ENCODE peak calls at places on chromosomes 4 and X, in seven cellular contexts. K is heart left ventricle, C is sigmoid colon, R is HCT116, O is adrenal gland, U is ovary, N is A549. F is an unnamed sample.

GRCh38 chrX:133685806-133686205 is 270.5 kb upstream of the GPC4 start:
- DNase-seq in R (no peak), U (no peak), N (no peak), K (no peak), C (no peak), O (no peak), F (no peak)

GRCh38 chr4:11605597-11605996 is 176.9 kb upstream of the HS3ST1 start:
- DNase-seq in O (no peak), R (no peak), U (no peak), K (no peak), C (no peak), N (no peak), F (no peak)

GRCh38 chr4:102862747-102863146 is 6.0 kb upstream of the CISD2 start:
- DNase-seq in N (no peak), R (no peak), K (no peak), U (no peak), O (no peak), C (no peak), F (no peak)

GRCh38 chrX:118536204-118536603 is 40.6 kb downstream of the DOCK11 start:
- DNase-seq in C (no peak), O (no peak), K (no peak), U (no peak), N (no peak), R (no peak), F (no peak)

GRCh38 chrX:107736781-107737531 is 38.6 kb downstream of the TSC22D3 start:
- DNase-seq in R (no peak), K (no peak), O (peak; percentile 53), N (no peak), U (no peak), C (no peak), F (no peak)

GRCh38 chr4:147772459-147772969 is 40.6 kb downstream of the ARHGAP10 start:
- DNase-seq in C (no peak), N (no peak), U (no peak), K (no peak), O (no peak), R (no peak), F (no peak)

GRCh38 chr4:64538219-64538618 is 129.0 kb upstream of the TECRL start:
- DNase-seq in C (no peak), N (no peak), K (no peak), O (no peak), R (no peak), U (no peak), F (no peak)

GRCh38 chr4:25234390-25235367 is 846 bp downstream of the PI4K2B start:
- DNase-seq in N (peak; percentile 49), C (peak; percentile 69), K (peak; percentile 45), R (peak; percentile 67), O (peak; percentile 61), U (peak; percentile 69), F (no peak)

GRCh38 chrX:31658360-31658759 is 586.5 kb upstream of the FTHL17 start:
- DNase-seq in U (no peak), K (no peak), R (no peak), C (no peak), N (no peak), O (no peak), F (no peak)

GRCh38 chr4:74230902-74231499 is 73.1 kb downstream of the MTHFD2L start:
- DNase-seq in U (no peak), C (no peak), O (no peak), N (peak; percentile 9), K (peak; percentile 34), R (no peak), F (no peak)

GRCh38 chrX:12887141-12887540 is 19.3 kb upstream of the TLR8 start:
- DNase-seq in C (no peak), R (no peak), U (no peak), K (no peak), N (no peak), O (no peak), F (no peak)

GRCh38 chrX:48823029-48823428 is 3.3 kb upstream of the ERAS start:
- DNase-seq in C (no peak), U (no peak), O (no peak), K (no peak), R (no peak), N (no peak), F (no peak)

GRCh38 chr4:185016946-185017797 is 1.1 kb upstream of the HELT start:
- DNase-seq in N (no peak), C (no peak), U (no peak), K (no peak), R (no peak), O (no peak), F (no peak)

GRCh38 chrX:38692961-38693360 is 108.3 kb upstream of the MID1IP1 start:
- DNase-seq in C (no peak), O (no peak), R (no peak), N (no peak), U (no peak), K (no peak), F (no peak)

GRCh38 chr4:75745192-75745591 is 20.8 kb downstream of the USO1 start:
- DNase-seq in O (no peak), C (no peak), K (no peak), U (no peak), N (no peak), R (no peak), F (no peak)

GRCh38 chr4:108359936-108360681 is 191.4 kb upstream of the LEF1 start:
- DNase-seq in K (no peak), C (no peak), O (no peak), U (no peak), N (no peak), R (no peak), F (no peak)
- TF ChIP-seq CTCF in K (no peak), C (no peak), O (no peak), U (no peak), N (no peak), R (no peak), F (no peak)

GRCh38 chrX:40116925-40117324 is 19.2 kb upstream of the BCOR start:
- DNase-seq in U (no peak), K (no peak), O (no peak), C (no peak), R (no peak), N (no peak), F (no peak)

GRCh38 chrX:40120838-40121580 is 23.3 kb upstream of the BCOR start:
- DNase-seq in N (no peak), C (no peak), K (no peak), R (no peak), U (no peak), O (no peak), F (no peak)

GRCh38 chrX:40122487-40122886 is 24.7 kb upstream of the BCOR start:
- DNase-seq in C (no peak), N (no peak), O (no peak), U (no peak), R (no peak), K (no peak), F (no peak)

GRCh38 chrX:40121618-40122017 is 23.9 kb upstream of the BCOR start:
- DNase-seq in N (no peak), O (no peak), C (no peak), R (no peak), U (no peak), K (no peak), F (no peak)

DNA sequence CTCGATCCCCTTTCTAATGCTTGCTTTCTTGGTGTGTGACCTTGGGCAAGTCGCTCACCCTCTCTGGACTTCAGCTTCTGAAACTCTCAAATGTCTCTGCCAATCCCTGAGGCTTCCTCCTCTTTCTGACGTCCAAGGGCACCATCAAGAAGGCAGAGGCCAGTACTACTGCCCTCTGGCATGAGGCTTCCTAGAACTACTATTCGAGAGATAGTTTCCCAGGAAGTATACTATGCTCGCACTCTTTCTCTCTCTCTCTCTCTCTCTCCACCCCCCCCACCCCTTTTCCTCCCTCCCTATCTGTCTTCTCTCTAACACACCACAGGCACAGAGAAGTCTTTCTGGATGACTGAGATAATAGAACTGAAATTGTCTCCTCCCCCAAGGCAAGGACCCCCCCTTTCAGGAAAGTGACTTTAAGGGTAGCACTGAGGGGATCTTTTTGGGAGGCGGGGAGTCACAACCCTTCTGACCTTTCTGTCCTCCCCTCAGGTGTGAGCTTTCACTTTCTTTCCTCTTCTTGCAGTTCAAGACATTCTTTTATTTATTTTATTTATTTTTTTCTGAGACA is 20.0 kb upstream of the BCOR start:
- DNase-seq in U (no peak), O (no peak), R (no peak), C (no peak), K (no peak), N (no peak), F (no peak)
- TF ChIP-seq POLR2A in U (no peak), O (no peak), R (no peak), C (no peak), K (no peak), N (no peak), F (no peak)

GRCh38 chrX:850471-850916 is 219.9 kb downstream of the SHOX start:
- DNase-seq in O (no peak), R (no peak), C (no peak), N (no peak), K (no peak), U (no peak), F (no peak)

GRCh38 chrX:843306-843705 is 212.7 kb downstream of the SHOX start:
- DNase-seq in C (no peak), K (no peak), O (no peak), U (no peak), N (no peak), R (no peak), F (no peak)

GRCh38 chrX:853304-853703 is 222.7 kb downstream of the SHOX start:
- DNase-seq in K (no peak), N (no peak), O (no peak), R (no peak), U (no peak), C (no peak), F (no peak)

DNA sequence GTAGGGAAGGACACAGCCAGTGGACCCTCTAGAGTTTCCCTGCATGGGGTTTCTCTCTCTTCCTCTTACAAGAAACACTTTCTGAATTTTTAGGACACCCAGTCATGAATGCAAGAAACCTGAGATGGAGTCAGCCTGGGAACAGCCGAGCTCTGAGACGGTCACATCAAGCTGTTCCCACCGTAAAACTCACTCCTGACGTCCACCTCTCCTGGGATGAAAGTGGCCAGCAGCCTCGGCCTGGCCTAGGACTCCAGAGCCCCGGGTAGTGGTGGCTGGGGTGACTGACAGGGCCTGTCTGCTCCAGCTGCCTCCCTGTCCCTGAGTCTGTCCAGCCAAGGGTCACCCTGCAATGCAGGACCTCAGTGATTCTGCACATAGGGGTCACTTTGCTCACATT is 217.8 kb downstream of the SHOX start:
- DNase-seq in N (no peak), U (no peak), O (no peak), K (no peak), R (no peak), C (no peak), F (no peak)
- TF ChIP-seq CTCF in N (no peak), U (no peak), O (no peak), K (no peak), R (no peak), C (no peak), F (no peak)

DNA sequence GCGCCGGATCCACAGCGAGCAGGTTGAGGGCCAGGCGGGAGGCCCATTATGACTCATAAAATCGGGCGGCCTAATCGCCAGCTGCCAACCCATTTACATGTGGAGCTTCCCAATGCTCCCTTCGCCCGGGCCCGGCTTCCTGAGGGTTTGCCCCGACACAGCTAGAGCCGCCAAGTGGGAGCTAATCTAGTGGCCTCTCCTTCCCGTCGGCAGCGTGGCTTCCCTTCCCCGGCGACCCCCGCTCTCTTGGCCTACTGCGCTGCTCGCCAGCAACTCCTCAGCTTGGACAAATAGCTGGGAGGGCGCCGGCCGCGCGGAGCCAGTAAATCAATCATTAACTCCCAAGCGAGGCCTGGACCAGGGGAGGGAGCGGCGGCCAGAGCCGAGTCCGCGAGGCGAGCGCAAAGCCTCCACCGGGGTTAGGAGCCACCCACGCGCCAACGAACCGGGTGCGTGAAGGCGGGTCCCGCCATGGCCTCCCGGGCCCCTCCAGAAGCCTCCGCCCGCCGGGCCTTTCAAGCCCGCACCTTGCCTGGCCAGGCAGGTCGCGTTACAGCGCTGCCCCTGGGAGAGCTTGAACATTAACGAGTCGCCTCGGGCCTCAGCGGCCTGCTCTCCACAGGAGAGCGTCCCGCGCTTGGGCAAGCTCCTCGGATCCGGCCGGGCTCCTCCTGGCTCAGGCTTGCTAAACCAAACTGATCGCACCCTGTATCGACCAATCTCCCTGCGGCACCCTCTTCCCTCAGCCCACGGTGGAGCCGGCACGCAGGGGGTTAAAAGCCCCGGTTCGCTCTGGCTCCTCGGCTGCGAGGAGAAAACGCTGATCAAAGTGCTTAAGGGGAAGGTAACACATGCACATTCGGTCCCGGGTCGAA is 10.6 kb upstream of the BCOR start:
- DNase-seq in C (peak; percentile 84), N (peak; percentile 57), K (peak; percentile 45), U (peak; percentile 60), O (peak; percentile 74), R (no peak), F (no peak)
- TF ChIP-seq POLR2A in C (no peak), N (peak; percentile 31), K (no peak), U (no peak), O (no peak), R (no peak), F (no peak)